ENCODE peak calls at places on chromosomes 3 and 15, in nine cellular contexts. One of them, this sample, is unnamed.

GRCh38 chr15:80512729-80513670 is 108.8 kb downstream of the ARNT2 start:
- DNase-seq in brain microvascular endothelial cell: no peak
- DNase-seq in stimulated activated CD4-positive, alpha-beta T cell treated with anti-CD3 and anti-CD28 coated beads, Interleukin-4, amount 100 ng/mL, for 4 hours: no peak
- DNase-seq in Right ventricle myocardium inferior: no peak
- DNase-seq in B cell: no peak
- DNase-seq in fibroblast of mammary gland: peak
- DNase-seq in GM10248: no peak
- DNase-seq in CD8-positive, alpha-beta memory T cell: no peak
- DNase-seq in H9: no peak
- DNase-seq in this sample: no peak

GRCh38 chr3:139629033-139629432 is 48.7 kb downstream of the NMNAT3 start:
- DNase-seq in GM10248: peak
- DNase-seq in fibroblast of mammary gland: peak
- DNase-seq in brain microvascular endothelial cell: peak
- DNase-seq in Right ventricle myocardium inferior: no peak
- DNase-seq in B cell: no peak
- DNase-seq in stimulated activated CD4-positive, alpha-beta T cell treated with anti-CD3 and anti-CD28 coated beads, Interleukin-4, amount 100 ng/mL, for 4 hours: no peak
- DNase-seq in H9: peak
- DNase-seq in CD8-positive, alpha-beta memory T cell: no peak
- DNase-seq in this sample: peak

GRCh38 chr15:39919396-39919739 is 698 bp downstream of the GPR176 start:
- DNase-seq in stimulated activated CD4-positive, alpha-beta T cell treated with anti-CD3 and anti-CD28 coated beads, Interleukin-4, amount 100 ng/mL, for 4 hours: no peak
- DNase-seq in B cell: no peak
- DNase-seq in brain microvascular endothelial cell: no peak
- DNase-seq in GM10248: no peak
- DNase-seq in Right ventricle myocardium inferior: no peak
- DNase-seq in H9: no peak
- DNase-seq in CD8-positive, alpha-beta memory T cell: no peak
- DNase-seq in fibroblast of mammary gland: no peak
- DNase-seq in this sample: no peak

GRCh38 chr3:158456114-158456513 is 114.9 kb upstream of the MLF1 start:
- DNase-seq in stimulated activated CD4-positive, alpha-beta T cell treated with anti-CD3 and anti-CD28 coated beads, Interleukin-4, amount 100 ng/mL, for 4 hours: no peak
- DNase-seq in H9: no peak
- DNase-seq in CD8-positive, alpha-beta memory T cell: no peak
- DNase-seq in fibroblast of mammary gland: no peak
- DNase-seq in Right ventricle myocardium inferior: no peak
- DNase-seq in GM10248: no peak
- DNase-seq in B cell: no peak
- DNase-seq in brain microvascular endothelial cell: no peak
- DNase-seq in this sample: no peak

GRCh38 chr3:44988073-44988472 is 12.0 kb downstream of the EXOSC7 start:
- DNase-seq in GM10248: no peak
- DNase-seq in CD8-positive, alpha-beta memory T cell: no peak
- DNase-seq in B cell: no peak
- DNase-seq in fibroblast of mammary gland: no peak
- DNase-seq in stimulated activated CD4-positive, alpha-beta T cell treated with anti-CD3 and anti-CD28 coated beads, Interleukin-4, amount 100 ng/mL, for 4 hours: no peak
- DNase-seq in Right ventricle myocardium inferior: no peak
- DNase-seq in brain microvascular endothelial cell: no peak
- DNase-seq in H9: no peak
- DNase-seq in this sample: no peak

GRCh38 chr3:56775931-56776461 is 25.8 kb downstream of the ARHGEF3 start:
- DNase-seq in Right ventricle myocardium inferior: no peak
- DNase-seq in CD8-positive, alpha-beta memory T cell: no peak
- DNase-seq in H9: no peak
- DNase-seq in B cell: no peak
- DNase-seq in GM10248: no peak
- DNase-seq in fibroblast of mammary gland: no peak
- DNase-seq in stimulated activated CD4-positive, alpha-beta T cell treated with anti-CD3 and anti-CD28 coated beads, Interleukin-4, amount 100 ng/mL, for 4 hours: no peak
- DNase-seq in brain microvascular endothelial cell: no peak
- DNase-seq in this sample: no peak

GRCh38 chr3:80232760-80233159 is 465.0 kb upstream of the ROBO1 start:
- DNase-seq in CD8-positive, alpha-beta memory T cell: no peak
- DNase-seq in fibroblast of mammary gland: peak
- DNase-seq in B cell: no peak
- DNase-seq in Right ventricle myocardium inferior: no peak
- DNase-seq in H9: no peak
- DNase-seq in GM10248: no peak
- DNase-seq in brain microvascular endothelial cell: peak
- DNase-seq in stimulated activated CD4-positive, alpha-beta T cell treated with anti-CD3 and anti-CD28 coated beads, Interleukin-4, amount 100 ng/mL, for 4 hours: no peak
- DNase-seq in this sample: no peak

GRCh38 chr3:170355738-170356595 is 1.5 kb upstream of the SKIL start:
- DNase-seq in GM10248: no peak
- DNase-seq in fibroblast of mammary gland: peak
- DNase-seq in B cell: peak
- DNase-seq in brain microvascular endothelial cell: peak
- DNase-seq in H9: peak
- DNase-seq in CD8-positive, alpha-beta memory T cell: peak
- DNase-seq in stimulated activated CD4-positive, alpha-beta T cell treated with anti-CD3 and anti-CD28 coated beads, Interleukin-4, amount 100 ng/mL, for 4 hours: no peak
- DNase-seq in Right ventricle myocardium inferior: no peak
- DNase-seq in this sample: peak

GRCh38 chr3:27114684-27115083 is 254.5 kb downstream of the NEK10 start:
- DNase-seq in stimulated activated CD4-positive, alpha-beta T cell treated with anti-CD3 and anti-CD28 coated beads, Interleukin-4, amount 100 ng/mL, for 4 hours: no peak
- DNase-seq in GM10248: no peak
- DNase-seq in H9: no peak
- DNase-seq in B cell: no peak
- DNase-seq in fibroblast of mammary gland: peak
- DNase-seq in Right ventricle myocardium inferior: no peak
- DNase-seq in CD8-positive, alpha-beta memory T cell: no peak
- DNase-seq in brain microvascular endothelial cell: peak
- DNase-seq in this sample: no peak

GRCh38 chr3:184842433-184842832 is 30.5 kb downstream of the VPS8 start:
- DNase-seq in brain microvascular endothelial cell: no peak
- DNase-seq in fibroblast of mammary gland: no peak
- DNase-seq in stimulated activated CD4-positive, alpha-beta T cell treated with anti-CD3 and anti-CD28 coated beads, Interleukin-4, amount 100 ng/mL, for 4 hours: no peak
- DNase-seq in Right ventricle myocardium inferior: no peak
- DNase-seq in GM10248: no peak
- DNase-seq in B cell: no peak
- DNase-seq in CD8-positive, alpha-beta memory T cell: no peak
- DNase-seq in H9: no peak
- DNase-seq in this sample: no peak

GRCh38 chr3:194621947-194622346 is 11.3 kb downstream of the TMEM44 start:
- DNase-seq in fibroblast of mammary gland: no peak
- DNase-seq in H9: no peak
- DNase-seq in CD8-positive, alpha-beta memory T cell: no peak
- DNase-seq in B cell: no peak
- DNase-seq in Right ventricle myocardium inferior: no peak
- DNase-seq in brain microvascular endothelial cell: no peak
- DNase-seq in stimulated activated CD4-positive, alpha-beta T cell treated with anti-CD3 and anti-CD28 coated beads, Interleukin-4, amount 100 ng/mL, for 4 hours: no peak
- DNase-seq in GM10248: no peak
- DNase-seq in this sample: no peak

GRCh38 chr15:71237456-71238188 is 122.4 kb downstream of the THSD4 start:
- DNase-seq in fibroblast of mammary gland: peak
- DNase-seq in Right ventricle myocardium inferior: peak
- DNase-seq in CD8-positive, alpha-beta memory T cell: no peak
- DNase-seq in B cell: no peak
- DNase-seq in GM10248: no peak
- DNase-seq in stimulated activated CD4-positive, alpha-beta T cell treated with anti-CD3 and anti-CD28 coated beads, Interleukin-4, amount 100 ng/mL, for 4 hours: no peak
- DNase-seq in brain microvascular endothelial cell: peak
- DNase-seq in H9: no peak
- DNase-seq in this sample: no peak

GRCh38 chr3:151034303-151034702 is 51.2 kb upstream of the MED12L start:
- DNase-seq in CD8-positive, alpha-beta memory T cell: no peak
- DNase-seq in stimulated activated CD4-positive, alpha-beta T cell treated with anti-CD3 and anti-CD28 coated beads, Interleukin-4, amount 100 ng/mL, for 4 hours: no peak
- DNase-seq in brain microvascular endothelial cell: no peak
- DNase-seq in GM10248: no peak
- DNase-seq in fibroblast of mammary gland: no peak
- DNase-seq in B cell: no peak
- DNase-seq in H9: no peak
- DNase-seq in Right ventricle myocardium inferior: no peak
- DNase-seq in this sample: no peak

GRCh38 chr15:38069001-38069400 is 134.6 kb downstream of the TMCO5A start:
- DNase-seq in CD8-positive, alpha-beta memory T cell: no peak
- DNase-seq in B cell: no peak
- DNase-seq in Right ventricle myocardium inferior: no peak
- DNase-seq in stimulated activated CD4-positive, alpha-beta T cell treated with anti-CD3 and anti-CD28 coated beads, Interleukin-4, amount 100 ng/mL, for 4 hours: no peak
- DNase-seq in fibroblast of mammary gland: peak
- DNase-seq in GM10248: peak
- DNase-seq in brain microvascular endothelial cell: peak
- DNase-seq in H9: no peak
- DNase-seq in this sample: peak

GRCh38 chr3:189301479-189301878 is 129.7 kb downstream of the TPRG1 start:
- DNase-seq in CD8-positive, alpha-beta memory T cell: no peak
- DNase-seq in Right ventricle myocardium inferior: no peak
- DNase-seq in B cell: no peak
- DNase-seq in brain microvascular endothelial cell: no peak
- DNase-seq in stimulated activated CD4-positive, alpha-beta T cell treated with anti-CD3 and anti-CD28 coated beads, Interleukin-4, amount 100 ng/mL, for 4 hours: no peak
- DNase-seq in fibroblast of mammary gland: no peak
- DNase-seq in H9: no peak
- DNase-seq in GM10248: no peak
- DNase-seq in this sample: no peak

GRCh38 chr3:33074217-33075067 is 22.5 kb downstream of the GLB1 start:
- DNase-seq in H9: peak
- DNase-seq in GM10248: peak
- DNase-seq in brain microvascular endothelial cell: peak
- DNase-seq in stimulated activated CD4-positive, alpha-beta T cell treated with anti-CD3 and anti-CD28 coated beads, Interleukin-4, amount 100 ng/mL, for 4 hours: peak
- DNase-seq in Right ventricle myocardium inferior: no peak
- DNase-seq in fibroblast of mammary gland: peak
- DNase-seq in CD8-positive, alpha-beta memory T cell: no peak
- DNase-seq in B cell: peak
- DNase-seq in this sample: peak

GRCh38 chr3:129211772-129212171 is 28.1 kb upstream of the CNBP start:
- DNase-seq in GM10248: no peak
- DNase-seq in stimulated activated CD4-positive, alpha-beta T cell treated with anti-CD3 and anti-CD28 coated beads, Interleukin-4, amount 100 ng/mL, for 4 hours: no peak
- DNase-seq in H9: peak
- DNase-seq in B cell: no peak
- DNase-seq in brain microvascular endothelial cell: peak
- DNase-seq in fibroblast of mammary gland: peak
- DNase-seq in Right ventricle myocardium inferior: peak
- DNase-seq in CD8-positive, alpha-beta memory T cell: no peak
- DNase-seq in this sample: no peak

This sample was measured in NK-92 treated with Interleukin-12 subunit alpha and Interleukin-12 subunit beta, amount 100 ng/mL, for 24 hours.